ENCODE peak calls at places on chromosomes 2 and 18, in four cellular contexts. One of them, this sample, is unnamed.

GRCh38 chr2:105454801-105455485 is 56.1 kb upstream of the FHL2 start:
- DNase-seq in H1: no peak
- DNase-seq in PC-3: peak; percentile 94
- DNase-seq in K562: peak; percentile 54
- DNase-seq in this sample: peak; percentile 87

GRCh38 chr18:13381907-13382682 is 163.5 kb downstream of the LDLRAD4 start:
- DNase-seq in H1: no peak
- DNase-seq in PC-3: no peak
- DNase-seq in K562: no peak
- DNase-seq in this sample: peak; percentile 40

GRCh38 chr2:37570773-37571570 is 100.5 kb downstream of the CDC42EP3 start:
- DNase-seq in H1: no peak
- DNase-seq in PC-3: peak; percentile 91
- DNase-seq in K562: no peak
- DNase-seq in this sample: peak; percentile 79

GRCh38 chr2:206154197-206154596 is 5.0 kb downstream of the NDUFS1 start:
- DNase-seq in H1: no peak
- DNase-seq in PC-3: peak; percentile 26
- DNase-seq in K562: no peak
- DNase-seq in this sample: peak; percentile 8

GRCh38 chr2:120914839-120915521 is 179.3 kb downstream of the GLI2 start:
- DNase-seq in H1: no peak
- DNase-seq in PC-3: peak; percentile 83
- DNase-seq in K562: peak; percentile 60
- DNase-seq in this sample: peak; percentile 95

GRCh38 chr18:35413163-35413511 is 36.0 kb upstream of the ZNF396 start:
- DNase-seq in H1: no peak
- DNase-seq in PC-3: no peak
- DNase-seq in K562: no peak
- DNase-seq in this sample: no peak

GRCh38 chr2:233372855-233373254 is 18.6 kb downstream of the DGKD start:
- DNase-seq in H1: no peak
- DNase-seq in PC-3: no peak
- DNase-seq in K562: no peak
- DNase-seq in this sample: no peak

GRCh38 chr18:58135170-58135569 is 91.1 kb downstream of the NEDD4L start:
- DNase-seq in H1: no peak
- DNase-seq in PC-3: peak; percentile 60
- DNase-seq in K562: no peak
- DNase-seq in this sample: peak; percentile 96

GRCh38 chr18:61732854-61733253 is 160.0 kb downstream of the RNF152 start:
- DNase-seq in H1: no peak
- DNase-seq in PC-3: no peak
- DNase-seq in K562: no peak
- DNase-seq in this sample: no peak

GRCh38 chr2:197147942-197148341 is 162.6 kb downstream of the ANKRD44 start:
- DNase-seq in H1: no peak
- DNase-seq in PC-3: no peak
- DNase-seq in K562: no peak
- DNase-seq in this sample: no peak

GRCh38 chr2:149490296-149490695 is 97.3 kb downstream of the MMADHC start:
- DNase-seq in H1: no peak
- DNase-seq in PC-3: peak; percentile 13
- DNase-seq in K562: no peak
- DNase-seq in this sample: peak; percentile 51

GRCh38 chr2:126657146-126657635 is 1.2 kb downstream of the GYPC start:
- DNase-seq in H1: no peak
- DNase-seq in PC-3: peak; percentile 4
- DNase-seq in K562: peak; percentile 59
- DNase-seq in this sample: peak; percentile 85

GRCh38 chr2:23073681-23074080 is 311.3 kb upstream of the KLHL29 start:
- DNase-seq in H1: no peak
- DNase-seq in PC-3: no peak
- DNase-seq in K562: no peak
- DNase-seq in this sample: no peak

GRCh38 chr2:205721057-205721767 is 38.9 kb downstream of the NRP2 start:
- DNase-seq in H1: no peak
- DNase-seq in PC-3: peak; percentile 38
- DNase-seq in K562: peak; percentile 10
- DNase-seq in this sample: no peak

GRCh38 chr2:8059794-8060193 is 622.1 kb upstream of the ID2 start:
- DNase-seq in H1: no peak
- DNase-seq in PC-3: no peak
- DNase-seq in K562: no peak
- DNase-seq in this sample: no peak

GRCh38 chr2:196165016-196165415 is 6.4 kb downstream of the STK17B start:
- DNase-seq in H1: no peak
- DNase-seq in PC-3: no peak
- DNase-seq in K562: no peak
- DNase-seq in this sample: no peak

GRCh38 chr2:16717477-16717876 is 51.8 kb upstream of the CYRIA start:
- DNase-seq in H1: no peak
- DNase-seq in PC-3: no peak
- DNase-seq in K562: peak; percentile 13
- DNase-seq in this sample: no peak

GRCh38 chr2:38876407-38876806 is 631 bp downstream of the MORN2 start:
- DNase-seq in H1: no peak
- DNase-seq in PC-3: no peak
- DNase-seq in K562: no peak
- DNase-seq in this sample: no peak

GRCh38 chr18:44548291-44549221 is 132.1 kb upstream of the SETBP1 start:
- DNase-seq in H1: no peak
- DNase-seq in PC-3: no peak
- DNase-seq in K562: no peak
- DNase-seq in this sample: peak; percentile 41

GRCh38 chr2:120661551-120661950 is 74.1 kb upstream of the GLI2 start:
- DNase-seq in H1: no peak
- DNase-seq in PC-3: no peak
- DNase-seq in K562: no peak
- DNase-seq in this sample: peak; percentile 44

GRCh38 chr2:222903234-222904220 is 42.7 kb downstream of the ACSL3 start:
- DNase-seq in H1: no peak
- DNase-seq in PC-3: peak; percentile 64
- DNase-seq in K562: peak; percentile 31
- DNase-seq in this sample: peak; percentile 81

GRCh38 chr2:16626497-16626896 is 39.1 kb downstream of the CYRIA start:
- DNase-seq in H1: no peak
- DNase-seq in PC-3: no peak
- DNase-seq in K562: no peak
- DNase-seq in this sample: peak; percentile 76

GRCh38 chr2:170742896-170743529 is 27.2 kb upstream of the ERICH2 start:
- DNase-seq in H1: no peak
- DNase-seq in PC-3: no peak
- DNase-seq in K562: no peak
- DNase-seq in this sample: peak; percentile 12

GRCh38 chr2:26612034-26612433 is 29.1 kb downstream of the CIB4 start:
- DNase-seq in H1: no peak
- DNase-seq in PC-3: no peak
- DNase-seq in K562: no peak
- DNase-seq in this sample: no peak

GRCh38 chr2:26075173-26075572 is 41.3 kb downstream of the RAB10 start:
- DNase-seq in H1: no peak
- DNase-seq in PC-3: no peak
- DNase-seq in K562: peak; percentile 25
- DNase-seq in this sample: no peak

GRCh38 chr2:108905906-108906305 is 83.1 kb downstream of the EDAR start:
- DNase-seq in H1: no peak
- DNase-seq in PC-3: no peak
- DNase-seq in K562: no peak
- DNase-seq in this sample: no peak

GRCh38 chr2:84278386-84278785 is 180.7 kb downstream of the SUCLG1 start:
- DNase-seq in H1: no peak
- DNase-seq in PC-3: no peak
- DNase-seq in K562: no peak
- DNase-seq in this sample: no peak

GRCh38 chr2:108855194-108855593 is 68.6 kb downstream of the CCDC138 start:
- DNase-seq in H1: no peak
- DNase-seq in PC-3: peak; percentile 56
- DNase-seq in K562: no peak
- DNase-seq in this sample: peak; percentile 3

GRCh38 chr2:176637497-176638166 is 368.4 kb downstream of the MTX2 start:
- DNase-seq in H1: no peak
- DNase-seq in PC-3: peak; percentile 68
- DNase-seq in K562: no peak
- DNase-seq in this sample: peak; percentile 18

GRCh38 chr2:152055366-152056108 is 43.3 kb downstream of the CACNB4 start:
- DNase-seq in H1: no peak
- DNase-seq in PC-3: no peak
- DNase-seq in K562: no peak
- DNase-seq in this sample: no peak

GRCh38 chr2:121476714-121477113 is 54.0 kb upstream of the RNU4ATAC start:
- DNase-seq in H1: no peak
- DNase-seq in PC-3: no peak
- DNase-seq in K562: no peak
- DNase-seq in this sample: peak; percentile 32

GRCh38 chr18:70044626-70045025 is 97.0 kb upstream of the CD226 start:
- DNase-seq in H1: no peak
- DNase-seq in PC-3: peak; percentile 93
- DNase-seq in K562: no peak
- DNase-seq in this sample: peak; percentile 93

GRCh38 chr18:32629990-32630389 is 142.8 kb downstream of the KLHL14 start:
- DNase-seq in H1: no peak
- DNase-seq in PC-3: no peak
- DNase-seq in K562: no peak
- DNase-seq in this sample: no peak

GRCh38 chr18:80147418-80148315 is 38.6 kb downstream of the ADNP2 start:
- DNase-seq in H1: no peak
- DNase-seq in PC-3: peak; percentile 66
- DNase-seq in K562: no peak
- DNase-seq in this sample: peak; percentile 76

GRCh38 chr2:147569426-147569825 is 275.4 kb upstream of the ACVR2A start:
- DNase-seq in H1: no peak
- DNase-seq in PC-3: no peak
- DNase-seq in K562: no peak
- DNase-seq in this sample: no peak

GRCh38 chr2:213233438-213234330 is 50.6 kb upstream of the SPAG16 start:
- DNase-seq in H1: no peak
- DNase-seq in PC-3: no peak
- DNase-seq in K562: no peak
- DNase-seq in this sample: no peak

GRCh38 chr2:147560810-147561521 is 283.9 kb upstream of the ACVR2A start:
- DNase-seq in H1: no peak
- DNase-seq in PC-3: no peak
- DNase-seq in K562: no peak
- DNase-seq in this sample: no peak

GRCh38 chr2:37627715-37628114 is 43.7 kb downstream of the CDC42EP3 start:
- DNase-seq in H1: no peak
- DNase-seq in PC-3: no peak
- DNase-seq in K562: no peak
- DNase-seq in this sample: no peak

GRCh38 chr2:63662028-63662804 is 73.5 kb downstream of the MDH1 start:
- DNase-seq in H1: no peak
- DNase-seq in PC-3: no peak
- DNase-seq in K562: no peak
- DNase-seq in this sample: no peak

GRCh38 chr2:44946681-44947360 is 5.3 kb downstream of the SIX3 start:
- DNase-seq in H1: no peak
- DNase-seq in PC-3: no peak
- DNase-seq in K562: no peak
- DNase-seq in this sample: no peak
- TF ChIP-seq EZH2 in H1: peak; percentile 33
- TF ChIP-seq EZH2 in PC-3: no peak
- TF ChIP-seq EZH2 in K562: no peak
- TF ChIP-seq EZH2 in this sample: no peak

DNA sequence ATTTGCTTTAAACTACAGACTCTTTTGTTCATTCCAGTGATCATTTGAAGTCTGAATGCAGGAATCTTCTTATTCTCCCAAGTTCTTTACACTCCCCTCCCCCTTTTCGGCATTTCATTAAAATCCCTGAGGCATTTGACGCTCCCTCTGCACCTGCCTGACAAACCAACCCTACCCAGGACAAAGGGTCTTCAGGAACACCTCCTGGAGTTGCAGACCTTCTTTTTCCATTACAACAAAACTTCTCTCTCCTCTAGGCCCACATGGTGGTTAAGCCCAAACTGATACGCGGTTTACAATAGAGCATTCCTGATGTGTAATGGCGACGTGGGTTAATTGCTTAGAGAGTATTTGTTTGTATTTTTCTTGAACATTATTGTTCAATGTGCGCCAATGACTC is 367.4 kb downstream of the FBXO15 start:
- DNase-seq in H1: no peak
- DNase-seq in PC-3: no peak
- DNase-seq in K562: no peak
- DNase-seq in this sample: no peak
- TF ChIP-seq EZH2 in H1: no peak
- TF ChIP-seq EZH2 in PC-3: no peak
- TF ChIP-seq EZH2 in K562: no peak
- TF ChIP-seq EZH2 in this sample: no peak

GRCh38 chr2:236025892-236026291 is 142.3 kb downstream of the GBX2 start:
- DNase-seq in H1: no peak
- DNase-seq in PC-3: no peak
- DNase-seq in K562: no peak
- DNase-seq in this sample: no peak
- TF ChIP-seq EZH2 in H1: no peak
- TF ChIP-seq EZH2 in PC-3: no peak
- TF ChIP-seq EZH2 in K562: no peak
- TF ChIP-seq EZH2 in this sample: no peak

GRCh38 chr2:132009874-132010521 is 151.8 kb downstream of the ANKRD30BL start:
- DNase-seq in H1: no peak
- DNase-seq in PC-3: no peak
- DNase-seq in K562: no peak
- DNase-seq in this sample: no peak

DNA sequence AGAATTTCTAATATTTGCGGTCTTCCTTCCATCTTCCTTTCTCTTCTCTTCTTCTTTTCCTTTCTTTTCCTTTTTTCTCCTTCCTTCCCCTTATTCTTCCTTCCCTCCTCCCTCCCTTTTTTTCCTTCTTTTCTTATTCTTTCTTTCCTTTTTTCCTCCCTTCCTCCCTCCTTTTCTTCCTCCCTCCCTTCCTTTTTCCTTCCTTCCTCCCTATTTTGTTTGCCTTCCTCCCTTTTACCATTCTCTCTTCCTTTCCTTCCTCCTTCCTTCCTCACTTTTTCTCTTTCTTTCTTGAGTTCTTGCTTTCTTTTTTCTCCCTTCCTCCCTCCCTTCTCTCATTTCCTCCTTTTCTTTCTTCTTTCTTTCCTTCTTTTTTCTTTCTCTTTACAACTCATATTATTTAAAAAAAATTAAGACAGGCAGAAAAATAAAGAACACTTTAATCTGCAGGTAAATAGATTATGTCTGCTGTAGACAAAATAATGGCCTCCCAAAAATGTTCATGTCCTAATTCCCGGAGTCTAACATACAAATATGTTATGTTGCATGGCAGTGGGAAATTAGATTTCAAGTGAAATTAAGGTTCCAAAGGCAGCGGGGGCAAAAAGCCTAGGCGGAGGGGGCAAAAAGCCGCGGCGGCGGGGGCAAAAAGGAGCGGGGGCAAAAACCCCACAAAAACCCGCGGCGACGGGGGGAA is 152.4 kb downstream of the ANKRD30BL start:
- DNase-seq in H1: no peak
- DNase-seq in PC-3: no peak
- DNase-seq in K562: no peak
- DNase-seq in this sample: no peak
- TF ChIP-seq EZH2 in H1: no peak
- TF ChIP-seq EZH2 in PC-3: no peak
- TF ChIP-seq EZH2 in K562: no peak
- TF ChIP-seq EZH2 in this sample: no peak

This sample was measured in fibroblast of lung.